ENCODE peak calls at places on chromosomes 12 and 14, in nine cellular contexts. One of them, this sample, is unnamed.

GRCh38 chr14:73786632-73786941 is 65.0 kb upstream of the PTGR2 start:
- DNase-seq in IMR-90: peak; percentile 40
- DNase-seq in right lobe of liver: no peak
- DNase-seq in uterus: no peak
- DNase-seq in adrenal gland: peak; percentile 66
- DNase-seq in stomach: peak; percentile 46
- DNase-seq in HCT116: no peak
- DNase-seq in ovary: peak; percentile 47
- DNase-seq in A549: peak; percentile 46
- DNase-seq in this sample: peak; percentile 76

GRCh38 chr14:106185837-106186233 is 659.5 kb downstream of the TMEM121 start:
- DNase-seq in uterus: no peak
- DNase-seq in adrenal gland: no peak
- DNase-seq in stomach: peak; percentile 45
- DNase-seq in HCT116: no peak
- DNase-seq in IMR-90: no peak
- DNase-seq in ovary: no peak
- DNase-seq in right lobe of liver: no peak
- DNase-seq in A549: no peak
- DNase-seq in this sample: no peak

GRCh38 chr12:26338574-26339572 is 143.5 kb downstream of the SSPN start:
- DNase-seq in HCT116: peak; percentile 41
- DNase-seq in right lobe of liver: no peak
- DNase-seq in A549: no peak
- DNase-seq in IMR-90: peak; percentile 78
- DNase-seq in stomach: no peak
- DNase-seq in adrenal gland: no peak
- DNase-seq in ovary: no peak
- DNase-seq in uterus: no peak
- DNase-seq in this sample: no peak

GRCh38 chr12:57726151-57726883 is 12.2 kb downstream of the AGAP2 start:
- DNase-seq in HCT116: peak; percentile 72
- DNase-seq in adrenal gland: peak; percentile 80
- DNase-seq in right lobe of liver: peak; percentile 64
- DNase-seq in ovary: peak; percentile 86
- DNase-seq in stomach: peak; percentile 74
- DNase-seq in IMR-90: peak; percentile 76
- DNase-seq in uterus: peak; percentile 84
- DNase-seq in A549: peak; percentile 89
- DNase-seq in this sample: peak; percentile 91

GRCh38 chr12:2453076-2453806 is 341.5 kb upstream of the FKBP4 start:
- DNase-seq in IMR-90: no peak
- DNase-seq in uterus: no peak
- DNase-seq in ovary: no peak
- DNase-seq in stomach: no peak
- DNase-seq in HCT116: no peak
- DNase-seq in A549: no peak
- DNase-seq in adrenal gland: no peak
- DNase-seq in right lobe of liver: no peak
- DNase-seq in this sample: peak; percentile 3

GRCh38 chr12:51917746-51918453 is 10.6 kb downstream of the ACVRL1 start:
- DNase-seq in IMR-90: no peak
- DNase-seq in A549: no peak
- DNase-seq in right lobe of liver: no peak
- DNase-seq in ovary: no peak
- DNase-seq in HCT116: no peak
- DNase-seq in stomach: peak; percentile 74
- DNase-seq in adrenal gland: no peak
- DNase-seq in uterus: no peak
- DNase-seq in this sample: peak; percentile 39

GRCh38 chr12:67742461-67742860 is 93.9 kb downstream of the DYRK2 start:
- DNase-seq in A549: no peak
- DNase-seq in stomach: no peak
- DNase-seq in uterus: no peak
- DNase-seq in adrenal gland: no peak
- DNase-seq in ovary: no peak
- DNase-seq in right lobe of liver: no peak
- DNase-seq in IMR-90: peak; percentile 55
- DNase-seq in HCT116: no peak
- DNase-seq in this sample: no peak

GRCh38 chr14:23729720-23730387 is 93.7 kb downstream of the DHRS2 start:
- DNase-seq in stomach: no peak
- DNase-seq in HCT116: no peak
- DNase-seq in ovary: no peak
- DNase-seq in uterus: no peak
- DNase-seq in right lobe of liver: no peak
- DNase-seq in adrenal gland: no peak
- DNase-seq in A549: peak; percentile 14
- DNase-seq in IMR-90: no peak
- DNase-seq in this sample: no peak

GRCh38 chr12:6444704-6445688 is at the start of gene CD27:
- DNase-seq in IMR-90: no peak
- DNase-seq in uterus: no peak
- DNase-seq in right lobe of liver: no peak
- DNase-seq in stomach: no peak
- DNase-seq in HCT116: no peak
- DNase-seq in A549: no peak
- DNase-seq in ovary: no peak
- DNase-seq in adrenal gland: no peak
- DNase-seq in this sample: peak; percentile 57

GRCh38 chr14:63078606-63079005 is 33.3 kb upstream of the KCNH5 start:
- DNase-seq in stomach: no peak
- DNase-seq in A549: no peak
- DNase-seq in HCT116: no peak
- DNase-seq in uterus: no peak
- DNase-seq in IMR-90: no peak
- DNase-seq in ovary: no peak
- DNase-seq in right lobe of liver: no peak
- DNase-seq in adrenal gland: no peak
- DNase-seq in this sample: no peak

GRCh38 chr12:52865090-52865944 is 16.5 kb upstream of the KRT78 start:
- DNase-seq in adrenal gland: peak; percentile 75
- DNase-seq in uterus: peak; percentile 46
- DNase-seq in HCT116: peak; percentile 79
- DNase-seq in stomach: peak; percentile 78
- DNase-seq in right lobe of liver: peak; percentile 74
- DNase-seq in A549: peak; percentile 92
- DNase-seq in IMR-90: peak; percentile 60
- DNase-seq in ovary: peak; percentile 41
- DNase-seq in this sample: no peak

GRCh38 chr12:14558377-14559051 is 9.2 kb downstream of the PLBD1 start:
- DNase-seq in adrenal gland: no peak
- DNase-seq in IMR-90: no peak
- DNase-seq in HCT116: no peak
- DNase-seq in right lobe of liver: no peak
- DNase-seq in ovary: no peak
- DNase-seq in stomach: no peak
- DNase-seq in A549: no peak
- DNase-seq in uterus: no peak
- DNase-seq in this sample: no peak

GRCh38 chr12:14548609-14549008 is 19.1 kb downstream of the PLBD1 start:
- DNase-seq in adrenal gland: no peak
- DNase-seq in stomach: no peak
- DNase-seq in IMR-90: no peak
- DNase-seq in A549: no peak
- DNase-seq in uterus: no peak
- DNase-seq in HCT116: no peak
- DNase-seq in ovary: no peak
- DNase-seq in right lobe of liver: no peak
- DNase-seq in this sample: no peak

GRCh38 chr12:14557966-14558365 is 9.7 kb downstream of the PLBD1 start:
- DNase-seq in IMR-90: no peak
- DNase-seq in A549: no peak
- DNase-seq in adrenal gland: no peak
- DNase-seq in ovary: no peak
- DNase-seq in uterus: no peak
- DNase-seq in HCT116: no peak
- DNase-seq in stomach: no peak
- DNase-seq in right lobe of liver: no peak
- DNase-seq in this sample: no peak

GRCh38 chr12:14554281-14555008 is 13.2 kb downstream of the PLBD1 start:
- DNase-seq in IMR-90: no peak
- DNase-seq in adrenal gland: peak; percentile 65
- DNase-seq in uterus: peak; percentile 36
- DNase-seq in HCT116: peak; percentile 13
- DNase-seq in stomach: peak; percentile 92
- DNase-seq in right lobe of liver: peak; percentile 66
- DNase-seq in A549: peak; percentile 42
- DNase-seq in ovary: peak; percentile 42
- DNase-seq in this sample: peak; percentile 87
- TF ChIP-seq POLR2A in IMR-90: no peak
- TF ChIP-seq POLR2A in adrenal gland: no peak
- TF ChIP-seq POLR2A in uterus: no peak
- TF ChIP-seq POLR2A in HCT116: no peak
- TF ChIP-seq POLR2A in stomach: no peak
- TF ChIP-seq POLR2A in right lobe of liver: no peak
- TF ChIP-seq POLR2A in A549: no peak
- TF ChIP-seq POLR2A in ovary: no peak
- TF ChIP-seq POLR2A in this sample: no peak

GRCh38 chr14:42023452-42023851 is 416.8 kb downstream of the LRFN5 start:
- DNase-seq in stomach: no peak
- DNase-seq in ovary: no peak
- DNase-seq in right lobe of liver: no peak
- DNase-seq in HCT116: no peak
- DNase-seq in adrenal gland: no peak
- DNase-seq in A549: no peak
- DNase-seq in uterus: no peak
- DNase-seq in IMR-90: no peak
- DNase-seq in this sample: no peak

GRCh38 chr14:42028607-42029006 is 421.9 kb downstream of the LRFN5 start:
- DNase-seq in right lobe of liver: no peak
- DNase-seq in HCT116: no peak
- DNase-seq in ovary: no peak
- DNase-seq in IMR-90: no peak
- DNase-seq in adrenal gland: no peak
- DNase-seq in uterus: no peak
- DNase-seq in stomach: no peak
- DNase-seq in A549: no peak
- DNase-seq in this sample: no peak

DNA sequence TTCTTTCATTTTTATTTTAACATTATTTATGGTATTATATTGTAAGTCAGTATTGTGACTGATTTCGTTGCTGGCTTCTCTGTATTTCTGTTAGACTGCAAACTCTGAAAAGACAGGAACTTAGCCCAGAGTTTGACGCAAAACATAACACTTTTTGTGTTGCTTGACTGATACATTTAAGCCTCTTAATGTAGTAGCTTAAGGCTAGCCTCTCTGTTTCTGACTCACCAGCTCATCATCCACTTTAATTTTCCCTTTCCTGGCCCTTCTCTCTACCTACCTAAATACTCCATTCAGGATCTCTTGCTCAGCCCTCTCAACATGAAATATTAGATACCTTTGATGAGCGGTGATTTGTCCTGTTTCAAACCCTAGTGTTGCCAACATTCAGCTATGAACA is 420.6 kb downstream of the LRFN5 start:
- DNase-seq in A549: no peak
- DNase-seq in IMR-90: no peak
- DNase-seq in stomach: no peak
- DNase-seq in right lobe of liver: no peak
- DNase-seq in uterus: no peak
- DNase-seq in adrenal gland: no peak
- DNase-seq in ovary: no peak
- DNase-seq in HCT116: no peak
- DNase-seq in this sample: no peak
- H3K27ac ChIP-seq in A549: no peak overlapping the region
- H3K27ac ChIP-seq in IMR-90: no peak overlapping the region
- H3K27ac ChIP-seq in stomach: no peak overlapping the region
- H3K27ac ChIP-seq in right lobe of liver: no peak overlapping the region
- H3K27ac ChIP-seq in uterus: no peak overlapping the region
- H3K27ac ChIP-seq in adrenal gland: no peak overlapping the region
- H3K27ac ChIP-seq in ovary: no peak overlapping the region
- H3K27ac ChIP-seq in HCT116: no peak overlapping the region
- H3K27ac ChIP-seq in this sample: no peak overlapping the region

GRCh38 chr12:111440152-111440551 is 34.4 kb downstream of the SH2B3 start:
- DNase-seq in ovary: no peak
- DNase-seq in stomach: no peak
- DNase-seq in uterus: no peak
- DNase-seq in IMR-90: no peak
- DNase-seq in adrenal gland: peak; percentile 29
- DNase-seq in HCT116: no peak
- DNase-seq in right lobe of liver: no peak
- DNase-seq in A549: no peak
- DNase-seq in this sample: peak; percentile 63
- TF ChIP-seq POLR2A in ovary: no peak
- TF ChIP-seq POLR2A in stomach: no peak
- TF ChIP-seq POLR2A in uterus: no peak
- TF ChIP-seq POLR2A in IMR-90: no peak
- TF ChIP-seq POLR2A in adrenal gland: no peak
- TF ChIP-seq POLR2A in HCT116: no peak
- TF ChIP-seq POLR2A in right lobe of liver: no peak
- TF ChIP-seq POLR2A in A549: no peak
- TF ChIP-seq POLR2A in this sample: no peak

GRCh38 chr12:19138551-19139344 is 9.2 kb downstream of the PLEKHA5 start:
- DNase-seq in ovary: no peak
- DNase-seq in uterus: no peak
- DNase-seq in adrenal gland: no peak
- DNase-seq in IMR-90: peak; percentile 47
- DNase-seq in A549: no peak
- DNase-seq in right lobe of liver: no peak
- DNase-seq in stomach: no peak
- DNase-seq in HCT116: no peak
- DNase-seq in this sample: no peak
- H3K27ac ChIP-seq in ovary: no peak overlapping the region
- H3K27ac ChIP-seq in uterus: no peak overlapping the region
- H3K27ac ChIP-seq in adrenal gland: no peak overlapping the region
- H3K27ac ChIP-seq in IMR-90: no peak overlapping the region
- H3K27ac ChIP-seq in A549: no peak overlapping the region
- H3K27ac ChIP-seq in right lobe of liver: no peak overlapping the region
- H3K27ac ChIP-seq in stomach: no peak overlapping the region
- H3K27ac ChIP-seq in HCT116: no peak overlapping the region
- H3K27ac ChIP-seq in this sample: no peak overlapping the region

GRCh38 chr14:59482471-59483331 is 1.5 kb downstream of the L3HYPDH start:
- DNase-seq in ovary: peak; percentile 44
- DNase-seq in uterus: peak; percentile 57
- DNase-seq in adrenal gland: peak; percentile 57
- DNase-seq in A549: peak; percentile 83
- DNase-seq in IMR-90: peak; percentile 95
- DNase-seq in right lobe of liver: peak; percentile 52
- DNase-seq in stomach: no peak
- DNase-seq in HCT116: peak; percentile 60
- DNase-seq in this sample: no peak

GRCh38 chr14:59484611-59485174 is 376 bp downstream of the JKAMP start:
- DNase-seq in uterus: no peak
- DNase-seq in stomach: no peak
- DNase-seq in right lobe of liver: no peak
- DNase-seq in adrenal gland: no peak
- DNase-seq in A549: peak; percentile 26
- DNase-seq in IMR-90: peak; percentile 17
- DNase-seq in HCT116: no peak
- DNase-seq in ovary: no peak
- DNase-seq in this sample: no peak

GRCh38 chr14:59483360-59483759 is 848 bp downstream of the L3HYPDH start:
- DNase-seq in HCT116: peak; percentile 2
- DNase-seq in ovary: no peak
- DNase-seq in stomach: no peak
- DNase-seq in A549: peak; percentile 47
- DNase-seq in right lobe of liver: peak; percentile 45
- DNase-seq in adrenal gland: peak; percentile 44
- DNase-seq in IMR-90: peak; percentile 84
- DNase-seq in uterus: no peak
- DNase-seq in this sample: no peak

GRCh38 chr14:59482120-59482434 is 2.1 kb downstream of the L3HYPDH start:
- DNase-seq in HCT116: no peak
- DNase-seq in adrenal gland: no peak
- DNase-seq in IMR-90: no peak
- DNase-seq in right lobe of liver: no peak
- DNase-seq in stomach: no peak
- DNase-seq in A549: no peak
- DNase-seq in uterus: no peak
- DNase-seq in ovary: no peak
- DNase-seq in this sample: no peak

GRCh38 chr14:59483819-59484610 is at the start of the genes JKAMP and L3HYPDH:
- DNase-seq in HCT116: peak; percentile 90
- DNase-seq in ovary: peak; percentile 96
- DNase-seq in A549: peak; percentile 96
- DNase-seq in IMR-90: peak; percentile 94
- DNase-seq in stomach: peak; percentile 97
- DNase-seq in uterus: peak; percentile 97
- DNase-seq in right lobe of liver: peak; percentile 99
- DNase-seq in adrenal gland: peak; percentile 97
- DNase-seq in this sample: peak; percentile 98
- TF ChIP-seq POLR2A in HCT116: peak; percentile 43
- TF ChIP-seq POLR2A in ovary: peak; percentile 74
- TF ChIP-seq POLR2A in A549: peak; percentile 84
- TF ChIP-seq POLR2A in IMR-90: peak; percentile 91
- TF ChIP-seq POLR2A in stomach: peak; percentile 28
- TF ChIP-seq POLR2A in uterus: peak; percentile 73
- TF ChIP-seq POLR2A in right lobe of liver: peak; percentile 88
- TF ChIP-seq POLR2A in adrenal gland: peak; percentile 74
- TF ChIP-seq POLR2A in this sample: peak; percentile 71